ENCODE peak calls at places on chromosomes 7 and 10, in seven cellular contexts. S is lung, I is mammary epithelial cell, G is astrocyte, K is heart right ventricle, Q is upper lobe of right lung, U is transverse colon. P is an unnamed sample.

GRCh38 chr10:48523212-48523819 is 81.6 kb downstream of the ARHGAP22 start:
- DNase-seq in S (peak; percentile 46), I (no peak), G (peak; percentile 96), K (peak; percentile 48), Q (no peak), U (peak; percentile 28), P (peak; percentile 81)

GRCh38 chr10:10500941-10501340 is 516.7 kb upstream of the CELF2 start:
- DNase-seq in S (no peak), I (no peak), G (peak; percentile 83), K (no peak), Q (no peak), U (no peak), P (peak; percentile 88)

GRCh38 chr7:20152057-20152456 is 65.1 kb downstream of the MACC1 start:
- DNase-seq in S (no peak), I (no peak), G (no peak), K (no peak), Q (no peak), U (no peak), P (no peak)

GRCh38 chr7:42106562-42106961 is 130.4 kb downstream of the GLI3 start:
- DNase-seq in S (no peak), I (no peak), G (no peak), K (no peak), Q (no peak), U (no peak), P (no peak)

GRCh38 chr7:26574476-26574875 is 282.8 kb downstream of the SNX10 start:
- DNase-seq in S (no peak), I (peak; percentile 69), G (no peak), K (no peak), Q (no peak), U (no peak), P (no peak)

GRCh38 chr7:100394077-100394476 is 20.8 kb downstream of the PILRA start:
- DNase-seq in S (no peak), I (no peak), G (no peak), K (no peak), Q (no peak), U (no peak), P (no peak)

GRCh38 chr7:44508328-44508990 is 18.0 kb upstream of the NUDCD3 start:
- DNase-seq in S (no peak), I (no peak), G (no peak), K (no peak), Q (no peak), U (no peak), P (no peak)

GRCh38 chr10:113071446-113071845 is 121.4 kb downstream of the TCF7L2 start:
- DNase-seq in S (no peak), I (no peak), G (peak; percentile 66), K (peak; percentile 76), Q (no peak), U (peak; percentile 71), P (no peak)

GRCh38 chr7:108515013-108515412 is 10.9 kb downstream of the PNPLA8 start:
- DNase-seq in S (no peak), I (no peak), G (no peak), K (no peak), Q (no peak), U (no peak), P (no peak)

GRCh38 chr10:113585949-113586348 is 33.1 kb downstream of the HABP2 start:
- DNase-seq in S (no peak), I (peak; percentile 34), G (no peak), K (no peak), Q (no peak), U (no peak), P (no peak)

GRCh38 chr10:117320050-117320665 is 55.1 kb downstream of the PDZD8 start:
- DNase-seq in S (no peak), I (no peak), G (no peak), K (no peak), Q (no peak), U (no peak), P (no peak)

GRCh38 chr7:20558963-20559716 is 56.3 kb upstream of the ABCB5 start:
- DNase-seq in S (no peak), I (no peak), G (no peak), K (no peak), Q (no peak), U (no peak), P (no peak)

GRCh38 chr7:24075426-24075810 is 208.6 kb upstream of the NPY start:
- DNase-seq in S (no peak), I (no peak), G (no peak), K (no peak), Q (no peak), U (no peak), P (no peak)

GRCh38 chr10:36023939-36024338 is 381.8 kb upstream of the FZD8 start:
- DNase-seq in S (no peak), I (peak; percentile 84), G (peak; percentile 45), K (no peak), Q (no peak), U (no peak), P (peak; percentile 88)

GRCh38 chr7:105656922-105657521 is 75.7 kb upstream of the EFCAB10 start:
- DNase-seq in S (no peak), I (no peak), G (no peak), K (no peak), Q (no peak), U (peak; percentile 51), P (no peak)

GRCh38 chr10:12589789-12590188 is 240.4 kb downstream of the CAMK1D start:
- DNase-seq in S (no peak), I (no peak), G (no peak), K (no peak), Q (no peak), U (no peak), P (no peak)

GRCh38 chr7:91416485-91416884 is 152.3 kb downstream of the FZD1 start:
- DNase-seq in S (no peak), I (no peak), G (no peak), K (no peak), Q (no peak), U (no peak), P (no peak)

GRCh38 chr10:60099998-60100747 is 193.8 kb upstream of the CCDC6 start:
- DNase-seq in S (no peak), I (peak; percentile 23), G (peak; percentile 32), K (no peak), Q (no peak), U (no peak), P (peak; percentile 53)
- TF ChIP-seq CTCF in S (peak; percentile 36), I (peak; percentile 43), G (peak; percentile 61), K (peak; percentile 64), Q (peak; percentile 65), U (peak; percentile 48), P (peak; percentile 38)

DNA sequence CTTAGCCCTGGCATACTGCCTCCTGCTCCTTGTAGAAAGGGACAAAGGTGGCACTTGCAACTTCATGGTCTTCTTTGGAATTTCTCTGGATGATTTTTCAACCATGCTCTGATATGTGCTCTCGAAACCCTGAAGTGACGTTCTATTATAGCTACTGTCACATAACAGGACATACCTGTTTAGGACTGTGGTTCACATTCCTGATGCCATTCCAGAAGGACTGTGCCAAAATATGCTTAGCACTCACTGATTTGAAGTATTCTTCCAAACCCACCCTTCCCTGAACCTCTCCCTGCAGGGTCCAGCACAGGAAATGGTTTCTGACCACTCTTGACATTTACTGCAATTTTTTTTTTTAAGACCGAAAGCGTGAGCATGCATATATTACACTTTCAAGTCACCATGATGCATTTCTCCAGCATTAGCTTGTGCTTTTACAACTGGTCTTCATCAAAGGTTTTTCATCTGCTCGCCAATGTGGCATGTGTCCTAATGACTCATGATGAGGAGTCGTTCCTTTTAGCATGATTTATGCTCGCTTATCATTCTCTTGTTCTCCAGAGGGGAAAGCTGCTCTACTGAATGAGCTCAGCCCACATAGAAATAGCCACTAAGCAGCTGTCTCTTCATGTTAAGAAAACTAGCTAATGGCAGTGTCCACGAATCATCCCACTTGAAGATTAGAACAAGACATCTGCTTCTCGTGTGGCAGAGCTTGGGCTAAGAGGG is 135.2 kb downstream of the ADAM12 start:
- DNase-seq in S (no peak), I (peak; percentile 70), G (peak; percentile 100), K (no peak), Q (no peak), U (no peak), P (peak; percentile 97)
- H3K4me3 ChIP-seq in S (no peak overlapping the region), I (no peak overlapping the region), G (no peak overlapping the region), K (no peak overlapping the region), Q (no peak overlapping the region), U (no peak overlapping the region), P (no peak overlapping the region)

GRCh38 chr10:7405637-7406036 is 5.2 kb downstream of the SFMBT2 start:
- DNase-seq in S (no peak), I (no peak), G (no peak), K (no peak), Q (no peak), U (no peak), P (no peak)

GRCh38 chr10:7400068-7400824 is 10.6 kb downstream of the SFMBT2 start:
- DNase-seq in S (no peak), I (no peak), G (no peak), K (peak; percentile 47), Q (no peak), U (no peak), P (no peak)

GRCh38 chr10:7401156-7401555 is 9.7 kb downstream of the SFMBT2 start:
- DNase-seq in S (no peak), I (no peak), G (no peak), K (no peak), Q (no peak), U (no peak), P (no peak)

GRCh38 chr10:7399533-7399932 is 11.3 kb downstream of the SFMBT2 start:
- DNase-seq in S (no peak), I (no peak), G (no peak), K (no peak), Q (no peak), U (no peak), P (no peak)

DNA sequence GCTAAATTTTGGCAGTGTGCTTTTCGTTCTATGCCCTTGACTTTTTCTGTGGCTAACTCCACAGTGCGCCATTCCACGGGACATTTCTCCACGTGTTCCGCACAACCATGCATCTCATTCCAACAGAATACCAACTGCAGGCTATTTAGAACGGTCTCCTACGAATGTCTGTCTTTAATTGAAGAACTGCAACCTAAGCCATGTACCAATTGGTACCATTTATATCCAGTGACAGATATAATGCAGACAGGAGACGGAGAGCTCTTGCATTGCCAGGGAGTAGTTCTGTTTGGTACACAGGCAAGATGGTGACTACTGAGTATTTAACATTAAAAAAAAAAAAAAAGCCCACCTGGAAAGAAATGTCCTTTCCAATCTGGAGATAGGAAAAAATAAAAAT is 9.1 kb downstream of the SFMBT2 start:
- DNase-seq in S (no peak), I (no peak), G (no peak), K (no peak), Q (no peak), U (no peak), P (no peak)
- H3K27ac ChIP-seq in S (no peak overlapping the region), I (no peak overlapping the region), G (no peak overlapping the region), K (no peak overlapping the region), Q (no peak overlapping the region), U (no peak overlapping the region), P (no peak overlapping the region)

GRCh38 chr7:140723574-140723973 is 27.1 kb downstream of the NDUFB2 start:
- DNase-seq in S (no peak), I (no peak), G (no peak), K (no peak), Q (no peak), U (no peak), P (no peak)

GRCh38 chr7:140723002-140723401 is 26.5 kb downstream of the NDUFB2 start:
- DNase-seq in S (no peak), I (no peak), G (no peak), K (no peak), Q (no peak), U (no peak), P (no peak)

GRCh38 chr7:140724706-140725105 is 28.2 kb downstream of the NDUFB2 start:
- DNase-seq in S (no peak), I (no peak), G (no peak), K (no peak), Q (no peak), U (no peak), P (no peak)

GRCh38 chr7:140722254-140722653 is 25.7 kb downstream of the NDUFB2 start:
- DNase-seq in S (no peak), I (no peak), G (no peak), K (no peak), Q (no peak), U (no peak), P (no peak)

GRCh38 chr7:140726304-140726703 is 29.8 kb downstream of the NDUFB2 start:
- DNase-seq in S (no peak), I (no peak), G (no peak), K (no peak), Q (no peak), U (no peak), P (peak; percentile 6)
- TF ChIP-seq CTCF in S (no peak), I (peak; percentile 29), G (peak; percentile 36), K (peak; percentile 25), Q (no peak), U (no peak), P (peak; percentile 58)